ENCODE peak calls at places on chromosomes 1 and 21, in seven cellular contexts. One of them, this sample, is unnamed.

GRCh38 chr21:43919871-43920801 is 55.1 kb downstream of the AGPAT3 start:
- DNase-seq in adrenal gland: no peak
- DNase-seq in cardiac septum: no peak
- DNase-seq in NCI-H345: no peak
- DNase-seq in mesothelial cell of epicardium: no peak
- DNase-seq in pancreas: no peak
- DNase-seq in progenitor cell of endocrine pancreas: no peak
- DNase-seq in this sample: no peak

GRCh38 chr1:21662426-21663250 is 6.5 kb downstream of the RAP1GAP start:
- DNase-seq in adrenal gland: peak
- DNase-seq in cardiac septum: peak
- DNase-seq in NCI-H345: no peak
- DNase-seq in mesothelial cell of epicardium: no peak
- DNase-seq in pancreas: peak
- DNase-seq in progenitor cell of endocrine pancreas: no peak
- DNase-seq in this sample: no peak

GRCh38 chr1:3497521-3497920 is 43.1 kb downstream of the ARHGEF16 start:
- DNase-seq in adrenal gland: no peak
- DNase-seq in cardiac septum: no peak
- DNase-seq in NCI-H345: no peak
- DNase-seq in mesothelial cell of epicardium: no peak
- DNase-seq in pancreas: no peak
- DNase-seq in progenitor cell of endocrine pancreas: no peak
- DNase-seq in this sample: no peak

GRCh38 chr1:32220746-32221580 is 1.2 kb downstream of the TMEM234 start:
- DNase-seq in adrenal gland: no peak
- DNase-seq in cardiac septum: no peak
- DNase-seq in NCI-H345: no peak
- DNase-seq in mesothelial cell of epicardium: no peak
- DNase-seq in pancreas: no peak
- DNase-seq in progenitor cell of endocrine pancreas: no peak
- DNase-seq in this sample: no peak

GRCh38 chr1:21822349-21822748 is 10.3 kb downstream of the LDLRAD2 start:
- DNase-seq in adrenal gland: no peak
- DNase-seq in cardiac septum: no peak
- DNase-seq in NCI-H345: no peak
- DNase-seq in mesothelial cell of epicardium: no peak
- DNase-seq in pancreas: no peak
- DNase-seq in progenitor cell of endocrine pancreas: no peak
- DNase-seq in this sample: peak

GRCh38 chr1:218494449-218494852 is 149.3 kb downstream of the TGFB2 start:
- DNase-seq in adrenal gland: no peak
- DNase-seq in cardiac septum: no peak
- DNase-seq in NCI-H345: peak
- DNase-seq in mesothelial cell of epicardium: no peak
- DNase-seq in pancreas: no peak
- DNase-seq in progenitor cell of endocrine pancreas: no peak
- DNase-seq in this sample: peak

GRCh38 chr1:113978863-113979702 is at the start of gene OLFML3:
- DNase-seq in adrenal gland: peak
- DNase-seq in cardiac septum: no peak
- DNase-seq in NCI-H345: peak
- DNase-seq in mesothelial cell of epicardium: peak
- DNase-seq in pancreas: peak
- DNase-seq in progenitor cell of endocrine pancreas: peak
- DNase-seq in this sample: peak

GRCh38 chr1:160191756-160192155 is 1.4 kb downstream of the CASQ1 start:
- DNase-seq in adrenal gland: no peak
- DNase-seq in cardiac septum: no peak
- DNase-seq in NCI-H345: no peak
- DNase-seq in mesothelial cell of epicardium: no peak
- DNase-seq in pancreas: no peak
- DNase-seq in progenitor cell of endocrine pancreas: no peak
- DNase-seq in this sample: no peak

GRCh38 chr21:28655471-28655870 is 337.2 kb downstream of the LTN1 start:
- DNase-seq in adrenal gland: no peak
- DNase-seq in cardiac septum: no peak
- DNase-seq in NCI-H345: no peak
- DNase-seq in mesothelial cell of epicardium: no peak
- DNase-seq in pancreas: no peak
- DNase-seq in progenitor cell of endocrine pancreas: no peak
- DNase-seq in this sample: no peak

GRCh38 chr1:60149254-60149653 is 75.7 kb upstream of the C1orf87 start:
- DNase-seq in adrenal gland: peak
- DNase-seq in cardiac septum: peak
- DNase-seq in NCI-H345: peak
- DNase-seq in mesothelial cell of epicardium: no peak
- DNase-seq in pancreas: peak
- DNase-seq in progenitor cell of endocrine pancreas: no peak
- DNase-seq in this sample: no peak

GRCh38 chr1:113140588-113141446 is 67.8 kb downstream of the LRIG2 start:
- DNase-seq in adrenal gland: peak
- DNase-seq in cardiac septum: no peak
- DNase-seq in NCI-H345: peak
- DNase-seq in mesothelial cell of epicardium: peak
- DNase-seq in pancreas: peak
- DNase-seq in progenitor cell of endocrine pancreas: peak
- DNase-seq in this sample: peak

GRCh38 chr21:25422610-25423608 is 184.4 kb downstream of the MRPL39 start:
- DNase-seq in adrenal gland: no peak
- DNase-seq in cardiac septum: no peak
- DNase-seq in NCI-H345: no peak
- DNase-seq in mesothelial cell of epicardium: no peak
- DNase-seq in pancreas: no peak
- DNase-seq in progenitor cell of endocrine pancreas: no peak
- DNase-seq in this sample: no peak

GRCh38 chr1:11707621-11708276 is 16.2 kb downstream of the DRAXIN start:
- DNase-seq in adrenal gland: peak
- DNase-seq in cardiac septum: peak
- DNase-seq in NCI-H345: peak
- DNase-seq in mesothelial cell of epicardium: no peak
- DNase-seq in pancreas: peak
- DNase-seq in progenitor cell of endocrine pancreas: no peak
- DNase-seq in this sample: no peak

GRCh38 chr1:22916469-22916817 is 56.2 kb downstream of the LACTBL1 start:
- DNase-seq in adrenal gland: no peak
- DNase-seq in cardiac septum: no peak
- DNase-seq in NCI-H345: peak
- DNase-seq in mesothelial cell of epicardium: no peak
- DNase-seq in pancreas: no peak
- DNase-seq in progenitor cell of endocrine pancreas: no peak
- DNase-seq in this sample: no peak

GRCh38 chr1:158181577-158181922 is 855 bp downstream of the CD1D start:
- DNase-seq in adrenal gland: no peak
- DNase-seq in cardiac septum: no peak
- DNase-seq in NCI-H345: no peak
- DNase-seq in mesothelial cell of epicardium: no peak
- DNase-seq in pancreas: no peak
- DNase-seq in progenitor cell of endocrine pancreas: no peak
- DNase-seq in this sample: no peak

GRCh38 chr1:161884475-161884874 is 118.4 kb downstream of the ATF6 start:
- DNase-seq in adrenal gland: no peak
- DNase-seq in cardiac septum: no peak
- DNase-seq in NCI-H345: peak
- DNase-seq in mesothelial cell of epicardium: no peak
- DNase-seq in pancreas: no peak
- DNase-seq in progenitor cell of endocrine pancreas: no peak
- DNase-seq in this sample: no peak

GRCh38 chr21:31326478-31327247 is 17.4 kb downstream of the TIAM1 start:
- DNase-seq in adrenal gland: no peak
- DNase-seq in cardiac septum: no peak
- DNase-seq in NCI-H345: no peak
- DNase-seq in mesothelial cell of epicardium: no peak
- DNase-seq in pancreas: no peak
- DNase-seq in progenitor cell of endocrine pancreas: no peak
- DNase-seq in this sample: no peak

GRCh38 chr1:193013005-193013404 is 46.2 kb downstream of the UCHL5 start:
- DNase-seq in adrenal gland: no peak
- DNase-seq in cardiac septum: no peak
- DNase-seq in NCI-H345: no peak
- DNase-seq in mesothelial cell of epicardium: no peak
- DNase-seq in pancreas: no peak
- DNase-seq in progenitor cell of endocrine pancreas: no peak
- DNase-seq in this sample: no peak

GRCh38 chr1:245377854-245378253 is 223.1 kb downstream of the KIF26B start:
- DNase-seq in adrenal gland: no peak
- DNase-seq in cardiac septum: no peak
- DNase-seq in NCI-H345: no peak
- DNase-seq in mesothelial cell of epicardium: no peak
- DNase-seq in pancreas: no peak
- DNase-seq in progenitor cell of endocrine pancreas: no peak
- DNase-seq in this sample: no peak

GRCh38 chr1:10324627-10325026 is 74.2 kb upstream of the PGD start:
- DNase-seq in adrenal gland: no peak
- DNase-seq in cardiac septum: no peak
- DNase-seq in NCI-H345: no peak
- DNase-seq in mesothelial cell of epicardium: no peak
- DNase-seq in pancreas: no peak
- DNase-seq in progenitor cell of endocrine pancreas: no peak
- DNase-seq in this sample: no peak

GRCh38 chr1:243462929-243463697 is 207.3 kb downstream of the SDCCAG8 start:
- DNase-seq in adrenal gland: no peak
- DNase-seq in cardiac septum: no peak
- DNase-seq in NCI-H345: no peak
- DNase-seq in mesothelial cell of epicardium: no peak
- DNase-seq in pancreas: no peak
- DNase-seq in progenitor cell of endocrine pancreas: no peak
- DNase-seq in this sample: no peak

GRCh38 chr1:30840904-30841598 is 67.5 kb downstream of the SDC3 start:
- DNase-seq in adrenal gland: peak
- DNase-seq in cardiac septum: no peak
- DNase-seq in NCI-H345: no peak
- DNase-seq in mesothelial cell of epicardium: no peak
- DNase-seq in pancreas: no peak
- DNase-seq in progenitor cell of endocrine pancreas: no peak
- DNase-seq in this sample: no peak

GRCh38 chr1:151157067-151157531 is 650 bp downstream of the TNFAIP8L2 start:
- DNase-seq in adrenal gland: no peak
- DNase-seq in cardiac septum: peak
- DNase-seq in NCI-H345: no peak
- DNase-seq in mesothelial cell of epicardium: no peak
- DNase-seq in pancreas: no peak
- DNase-seq in progenitor cell of endocrine pancreas: no peak
- DNase-seq in this sample: no peak

GRCh38 chr21:30372139-30372770 is at the start of gene KRTAP13-2:
- DNase-seq in adrenal gland: no peak
- DNase-seq in cardiac septum: no peak
- DNase-seq in NCI-H345: no peak
- DNase-seq in mesothelial cell of epicardium: no peak
- DNase-seq in pancreas: no peak
- DNase-seq in progenitor cell of endocrine pancreas: no peak
- DNase-seq in this sample: no peak

GRCh38 chr1:208977012-208977411 is 606.5 kb upstream of the CAMK1G start:
- DNase-seq in adrenal gland: no peak
- DNase-seq in cardiac septum: no peak
- DNase-seq in NCI-H345: no peak
- DNase-seq in mesothelial cell of epicardium: no peak
- DNase-seq in pancreas: no peak
- DNase-seq in progenitor cell of endocrine pancreas: no peak
- DNase-seq in this sample: no peak

GRCh38 chr1:165633624-165634023 is 2.6 kb downstream of the MGST3 start:
- DNase-seq in adrenal gland: no peak
- DNase-seq in cardiac septum: no peak
- DNase-seq in NCI-H345: no peak
- DNase-seq in mesothelial cell of epicardium: no peak
- DNase-seq in pancreas: no peak
- DNase-seq in progenitor cell of endocrine pancreas: no peak
- DNase-seq in this sample: no peak

GRCh38 chr1:64963466-64963865 is 2.9 kb downstream of the JAK1 start:
- DNase-seq in adrenal gland: no peak
- DNase-seq in cardiac septum: no peak
- DNase-seq in NCI-H345: no peak
- DNase-seq in mesothelial cell of epicardium: no peak
- DNase-seq in pancreas: no peak
- DNase-seq in progenitor cell of endocrine pancreas: no peak
- DNase-seq in this sample: no peak

GRCh38 chr1:59408608-59409007 is 111.7 kb downstream of the FGGY start:
- DNase-seq in adrenal gland: no peak
- DNase-seq in cardiac septum: no peak
- DNase-seq in NCI-H345: no peak
- DNase-seq in mesothelial cell of epicardium: no peak
- DNase-seq in pancreas: no peak
- DNase-seq in progenitor cell of endocrine pancreas: no peak
- DNase-seq in this sample: no peak

GRCh38 chr1:94401206-94401605 is 17.0 kb upstream of the ABCD3 start:
- DNase-seq in adrenal gland: no peak
- DNase-seq in cardiac septum: no peak
- DNase-seq in NCI-H345: no peak
- DNase-seq in mesothelial cell of epicardium: no peak
- DNase-seq in pancreas: no peak
- DNase-seq in progenitor cell of endocrine pancreas: no peak
- DNase-seq in this sample: no peak

GRCh38 chr1:178973671-178974091 is 52.0 kb upstream of the FAM20B start:
- DNase-seq in adrenal gland: no peak
- DNase-seq in cardiac septum: no peak
- DNase-seq in NCI-H345: no peak
- DNase-seq in mesothelial cell of epicardium: no peak
- DNase-seq in pancreas: no peak
- DNase-seq in progenitor cell of endocrine pancreas: no peak
- DNase-seq in this sample: no peak

GRCh38 chr1:151578941-151579340 is 32.9 kb upstream of the SNX27 start:
- DNase-seq in adrenal gland: no peak
- DNase-seq in cardiac septum: no peak
- DNase-seq in NCI-H345: no peak
- DNase-seq in mesothelial cell of epicardium: no peak
- DNase-seq in pancreas: no peak
- DNase-seq in progenitor cell of endocrine pancreas: no peak
- DNase-seq in this sample: no peak

GRCh38 chr1:3911521-3911845 is 11.4 kb upstream of the C1orf174 start:
- DNase-seq in adrenal gland: no peak
- DNase-seq in cardiac septum: peak
- DNase-seq in NCI-H345: no peak
- DNase-seq in mesothelial cell of epicardium: no peak
- DNase-seq in pancreas: no peak
- DNase-seq in progenitor cell of endocrine pancreas: no peak
- DNase-seq in this sample: no peak

GRCh38 chr1:53634571-53634979 is 104.4 kb downstream of the GLIS1 start:
- DNase-seq in adrenal gland: peak
- DNase-seq in cardiac septum: no peak
- DNase-seq in NCI-H345: no peak
- DNase-seq in mesothelial cell of epicardium: peak
- DNase-seq in pancreas: no peak
- DNase-seq in progenitor cell of endocrine pancreas: no peak
- DNase-seq in this sample: peak

GRCh38 chr1:109111386-109112055 is 2.4 kb upstream of the ELAPOR1 start:
- DNase-seq in adrenal gland: no peak
- DNase-seq in cardiac septum: no peak
- DNase-seq in NCI-H345: no peak
- DNase-seq in mesothelial cell of epicardium: no peak
- DNase-seq in pancreas: no peak
- DNase-seq in progenitor cell of endocrine pancreas: no peak
- DNase-seq in this sample: no peak

GRCh38 chr1:56897150-56898004 is 42.8 kb downstream of the C8A start:
- DNase-seq in adrenal gland: no peak
- DNase-seq in cardiac septum: no peak
- DNase-seq in NCI-H345: no peak
- DNase-seq in mesothelial cell of epicardium: no peak
- DNase-seq in pancreas: peak
- DNase-seq in progenitor cell of endocrine pancreas: no peak
- DNase-seq in this sample: no peak

GRCh38 chr1:10733967-10734366 is 62.5 kb downstream of the CASZ1 start:
- DNase-seq in adrenal gland: peak
- DNase-seq in cardiac septum: no peak
- DNase-seq in NCI-H345: peak
- DNase-seq in mesothelial cell of epicardium: no peak
- DNase-seq in pancreas: no peak
- DNase-seq in progenitor cell of endocrine pancreas: no peak
- DNase-seq in this sample: no peak

GRCh38 chr1:25519624-25520023 is 23.8 kb upstream of the LDLRAP1 start:
- DNase-seq in adrenal gland: no peak
- DNase-seq in cardiac septum: no peak
- DNase-seq in NCI-H345: no peak
- DNase-seq in mesothelial cell of epicardium: no peak
- DNase-seq in pancreas: no peak
- DNase-seq in progenitor cell of endocrine pancreas: no peak
- DNase-seq in this sample: no peak

GRCh38 chr1:233614743-233615521 is 1.0 kb downstream of the KCNK1 start:
- DNase-seq in adrenal gland: no peak
- DNase-seq in cardiac septum: no peak
- DNase-seq in NCI-H345: no peak
- DNase-seq in mesothelial cell of epicardium: peak
- DNase-seq in pancreas: peak
- DNase-seq in progenitor cell of endocrine pancreas: peak
- DNase-seq in this sample: no peak